ENCODE peak calls at places on chromosomes 7 and 10, in eight cellular contexts. One of them, this sample, is unnamed.

GRCh38 chr10:124217906-124218769 is 124.7 kb upstream of the CHST15 start:
- DNase-seq in GM12865: no peak
- DNase-seq in suprapubic skin: no peak
- DNase-seq in GM06990: no peak
- DNase-seq in mammary epithelial cell: peak
- DNase-seq in fibroblast of pulmonary artery: no peak
- DNase-seq in AG09309: no peak
- DNase-seq in neural progenitor cell: peak
- DNase-seq in this sample: no peak

GRCh38 chr7:16930958-16931357 is 49.2 kb upstream of the AGR3 start:
- DNase-seq in GM12865: no peak
- DNase-seq in suprapubic skin: no peak
- DNase-seq in GM06990: no peak
- DNase-seq in mammary epithelial cell: no peak
- DNase-seq in fibroblast of pulmonary artery: no peak
- DNase-seq in AG09309: no peak
- DNase-seq in neural progenitor cell: no peak
- DNase-seq in this sample: no peak

GRCh38 chr10:13613519-13613918 is 26.8 kb downstream of the PRPF18 start:
- DNase-seq in GM12865: peak
- DNase-seq in suprapubic skin: no peak
- DNase-seq in GM06990: no peak
- DNase-seq in mammary epithelial cell: no peak
- DNase-seq in fibroblast of pulmonary artery: peak
- DNase-seq in AG09309: peak
- DNase-seq in neural progenitor cell: peak
- DNase-seq in this sample: no peak

GRCh38 chr10:48476279-48476982 is 128.4 kb downstream of the ARHGAP22 start:
- DNase-seq in GM12865: no peak
- DNase-seq in suprapubic skin: no peak
- DNase-seq in GM06990: no peak
- DNase-seq in mammary epithelial cell: no peak
- DNase-seq in fibroblast of pulmonary artery: peak
- DNase-seq in AG09309: no peak
- DNase-seq in neural progenitor cell: no peak
- DNase-seq in this sample: no peak

GRCh38 chr7:88254721-88255120 is 34.9 kb upstream of the SRI start:
- DNase-seq in GM12865: no peak
- DNase-seq in suprapubic skin: no peak
- DNase-seq in GM06990: no peak
- DNase-seq in mammary epithelial cell: peak
- DNase-seq in fibroblast of pulmonary artery: no peak
- DNase-seq in AG09309: no peak
- DNase-seq in neural progenitor cell: no peak
- DNase-seq in this sample: peak

GRCh38 chr7:156005202-156005821 is 193.0 kb upstream of the SHH start:
- DNase-seq in GM12865: no peak
- DNase-seq in suprapubic skin: no peak
- DNase-seq in GM06990: no peak
- DNase-seq in mammary epithelial cell: no peak
- DNase-seq in fibroblast of pulmonary artery: no peak
- DNase-seq in AG09309: no peak
- DNase-seq in neural progenitor cell: no peak
- DNase-seq in this sample: no peak

GRCh38 chr10:122853665-122854313 is 8.1 kb upstream of the CUZD1 start:
- DNase-seq in GM12865: no peak
- DNase-seq in suprapubic skin: no peak
- DNase-seq in GM06990: no peak
- DNase-seq in mammary epithelial cell: no peak
- DNase-seq in fibroblast of pulmonary artery: no peak
- DNase-seq in AG09309: no peak
- DNase-seq in neural progenitor cell: no peak
- DNase-seq in this sample: no peak

GRCh38 chr10:107619124-107619523 is 454.6 kb upstream of the SORCS1 start:
- DNase-seq in GM12865: no peak
- DNase-seq in suprapubic skin: no peak
- DNase-seq in GM06990: no peak
- DNase-seq in mammary epithelial cell: no peak
- DNase-seq in fibroblast of pulmonary artery: no peak
- DNase-seq in AG09309: no peak
- DNase-seq in neural progenitor cell: no peak
- DNase-seq in this sample: no peak

GRCh38 chr10:79995979-79996629 is 47.2 kb upstream of the SFTPD start:
- DNase-seq in GM12865: no peak
- DNase-seq in suprapubic skin: no peak
- DNase-seq in GM06990: no peak
- DNase-seq in mammary epithelial cell: no peak
- DNase-seq in fibroblast of pulmonary artery: no peak
- DNase-seq in AG09309: no peak
- DNase-seq in neural progenitor cell: no peak
- DNase-seq in this sample: no peak

GRCh38 chr7:146090023-146090645 is 26.5 kb upstream of the CNTNAP2 start:
- DNase-seq in GM12865: peak
- DNase-seq in suprapubic skin: no peak
- DNase-seq in GM06990: peak
- DNase-seq in mammary epithelial cell: peak
- DNase-seq in fibroblast of pulmonary artery: peak
- DNase-seq in AG09309: no peak
- DNase-seq in neural progenitor cell: peak
- DNase-seq in this sample: peak

GRCh38 chr7:51270965-51271364 is 45.6 kb downstream of the COBL start:
- DNase-seq in GM12865: no peak
- DNase-seq in suprapubic skin: no peak
- DNase-seq in GM06990: no peak
- DNase-seq in mammary epithelial cell: no peak
- DNase-seq in fibroblast of pulmonary artery: no peak
- DNase-seq in AG09309: no peak
- DNase-seq in neural progenitor cell: no peak
- DNase-seq in this sample: no peak

GRCh38 chr10:133008196-133008595 is 65.8 kb upstream of the CFAP46 start:
- DNase-seq in GM12865: no peak
- DNase-seq in suprapubic skin: no peak
- DNase-seq in GM06990: no peak
- DNase-seq in mammary epithelial cell: no peak
- DNase-seq in fibroblast of pulmonary artery: no peak
- DNase-seq in AG09309: no peak
- DNase-seq in neural progenitor cell: no peak
- DNase-seq in this sample: no peak

GRCh38 chr7:122161628-122162027 is 17.6 kb upstream of the AASS start:
- DNase-seq in GM12865: no peak
- DNase-seq in suprapubic skin: no peak
- DNase-seq in GM06990: no peak
- DNase-seq in mammary epithelial cell: no peak
- DNase-seq in fibroblast of pulmonary artery: no peak
- DNase-seq in AG09309: no peak
- DNase-seq in neural progenitor cell: no peak
- DNase-seq in this sample: no peak

GRCh38 chr10:14047431-14047830 is 283.3 kb downstream of the FRMD4A start:
- DNase-seq in GM12865: no peak
- DNase-seq in suprapubic skin: no peak
- DNase-seq in GM06990: no peak
- DNase-seq in mammary epithelial cell: no peak
- DNase-seq in fibroblast of pulmonary artery: no peak
- DNase-seq in AG09309: no peak
- DNase-seq in neural progenitor cell: no peak
- DNase-seq in this sample: no peak

GRCh38 chr10:127849224-127849623 is 43.5 kb downstream of the CLRN3 start:
- DNase-seq in GM12865: no peak
- DNase-seq in suprapubic skin: no peak
- DNase-seq in GM06990: no peak
- DNase-seq in mammary epithelial cell: no peak
- DNase-seq in fibroblast of pulmonary artery: no peak
- DNase-seq in AG09309: no peak
- DNase-seq in neural progenitor cell: no peak
- DNase-seq in this sample: no peak

GRCh38 chr7:43314379-43315158 is 202.1 kb downstream of the HECW1 start:
- DNase-seq in GM12865: peak
- DNase-seq in suprapubic skin: no peak
- DNase-seq in GM06990: peak
- DNase-seq in mammary epithelial cell: no peak
- DNase-seq in fibroblast of pulmonary artery: no peak
- DNase-seq in AG09309: no peak
- DNase-seq in neural progenitor cell: no peak
- DNase-seq in this sample: no peak
- H3K4me3 ChIP-seq in GM12865: no peak
- H3K4me3 ChIP-seq in suprapubic skin: no peak
- H3K4me3 ChIP-seq in GM06990: no peak
- H3K4me3 ChIP-seq in mammary epithelial cell: no peak
- H3K4me3 ChIP-seq in fibroblast of pulmonary artery: no peak
- H3K4me3 ChIP-seq in AG09309: no peak
- H3K4me3 ChIP-seq in neural progenitor cell: no peak
- H3K4me3 ChIP-seq in this sample: no peak

GRCh38 chr10:35501923-35502322 is 103.2 kb upstream of the GJD4 start:
- DNase-seq in GM12865: no peak
- DNase-seq in suprapubic skin: no peak
- DNase-seq in GM06990: no peak
- DNase-seq in mammary epithelial cell: no peak
- DNase-seq in fibroblast of pulmonary artery: no peak
- DNase-seq in AG09309: no peak
- DNase-seq in neural progenitor cell: no peak
- DNase-seq in this sample: no peak
- TF ChIP-seq CTCF in GM12865: peak
- TF ChIP-seq CTCF in suprapubic skin: no peak
- TF ChIP-seq CTCF in GM06990: peak
- TF ChIP-seq CTCF in mammary epithelial cell: peak
- TF ChIP-seq CTCF in fibroblast of pulmonary artery: peak
- TF ChIP-seq CTCF in AG09309: peak
- TF ChIP-seq CTCF in neural progenitor cell: peak
- TF ChIP-seq CTCF in this sample: peak

GRCh38 chr7:94394058-94394398 is 667 bp upstream of the COL1A2 start:
- DNase-seq in GM12865: no peak
- DNase-seq in suprapubic skin: peak
- DNase-seq in GM06990: no peak
- DNase-seq in mammary epithelial cell: no peak
- DNase-seq in fibroblast of pulmonary artery: no peak
- DNase-seq in AG09309: no peak
- DNase-seq in neural progenitor cell: no peak
- DNase-seq in this sample: no peak
- H3K4me3 ChIP-seq in GM12865: no peak
- H3K4me3 ChIP-seq in suprapubic skin: peak
- H3K4me3 ChIP-seq in GM06990: no peak
- H3K4me3 ChIP-seq in mammary epithelial cell: no peak
- H3K4me3 ChIP-seq in fibroblast of pulmonary artery: peak
- H3K4me3 ChIP-seq in AG09309: peak
- H3K4me3 ChIP-seq in neural progenitor cell: peak
- H3K4me3 ChIP-seq in this sample: no peak

DNA sequence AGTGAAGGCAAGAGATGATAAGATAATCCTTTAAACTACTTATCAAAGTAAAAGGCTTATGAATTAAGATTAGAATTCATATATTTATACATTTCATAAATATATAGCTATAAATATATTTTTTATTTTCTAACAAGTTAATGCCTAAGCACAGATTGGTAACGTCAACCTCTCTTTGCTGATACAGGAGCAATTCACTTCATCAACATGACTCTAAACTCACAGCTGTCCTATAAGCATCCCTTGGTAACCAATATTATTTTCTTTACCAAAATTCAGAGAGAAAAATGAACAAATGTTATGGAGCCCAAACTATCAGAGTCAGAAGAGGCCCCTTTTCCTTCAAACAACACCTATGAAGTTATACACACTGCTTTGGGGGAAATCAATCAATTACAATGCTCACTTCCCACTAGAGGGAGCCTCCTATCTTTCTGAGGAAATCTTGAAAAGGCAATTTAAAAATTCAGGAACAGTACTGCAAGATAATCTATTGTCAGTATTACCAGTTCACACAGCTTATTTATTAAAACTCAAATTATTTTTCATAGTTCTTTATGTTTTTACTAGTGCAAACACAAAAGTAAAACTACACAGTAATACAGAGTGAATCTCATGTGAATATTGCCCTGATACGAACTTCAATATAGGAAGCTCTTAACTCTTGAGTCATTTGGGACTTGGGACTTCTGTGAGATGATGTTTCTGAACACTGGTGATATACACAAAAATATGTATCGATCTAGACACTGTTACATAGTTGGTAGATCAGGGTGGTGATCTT is 51.0 kb upstream of the NOBOX start:
- DNase-seq in GM12865: no peak
- DNase-seq in suprapubic skin: no peak
- DNase-seq in GM06990: no peak
- DNase-seq in mammary epithelial cell: no peak
- DNase-seq in fibroblast of pulmonary artery: peak
- DNase-seq in AG09309: no peak
- DNase-seq in neural progenitor cell: no peak
- DNase-seq in this sample: no peak
- TF ChIP-seq CTCF in GM12865: no peak
- TF ChIP-seq CTCF in suprapubic skin: no peak
- TF ChIP-seq CTCF in GM06990: peak
- TF ChIP-seq CTCF in mammary epithelial cell: peak
- TF ChIP-seq CTCF in fibroblast of pulmonary artery: peak
- TF ChIP-seq CTCF in AG09309: no peak
- TF ChIP-seq CTCF in neural progenitor cell: peak
- TF ChIP-seq CTCF in this sample: peak

GRCh38 chr10:61404771-61405170 is 48.4 kb downstream of the TMEM26 start:
- DNase-seq in GM12865: no peak
- DNase-seq in suprapubic skin: no peak
- DNase-seq in GM06990: no peak
- DNase-seq in mammary epithelial cell: no peak
- DNase-seq in fibroblast of pulmonary artery: peak
- DNase-seq in AG09309: peak
- DNase-seq in neural progenitor cell: no peak
- DNase-seq in this sample: no peak
- H3K4me3 ChIP-seq in GM12865: no peak
- H3K4me3 ChIP-seq in suprapubic skin: no peak
- H3K4me3 ChIP-seq in GM06990: no peak
- H3K4me3 ChIP-seq in mammary epithelial cell: no peak
- H3K4me3 ChIP-seq in fibroblast of pulmonary artery: no peak
- H3K4me3 ChIP-seq in AG09309: no peak
- H3K4me3 ChIP-seq in neural progenitor cell: no peak
- H3K4me3 ChIP-seq in this sample: no peak

GRCh38 chr10:97355571-97355975 is 21.0 kb upstream of the FRAT2 start:
- DNase-seq in GM12865: no peak
- DNase-seq in suprapubic skin: no peak
- DNase-seq in GM06990: no peak
- DNase-seq in mammary epithelial cell: no peak
- DNase-seq in fibroblast of pulmonary artery: peak
- DNase-seq in AG09309: no peak
- DNase-seq in neural progenitor cell: peak
- DNase-seq in this sample: no peak
- TF ChIP-seq CTCF in GM12865: peak
- TF ChIP-seq CTCF in suprapubic skin: peak
- TF ChIP-seq CTCF in GM06990: peak
- TF ChIP-seq CTCF in mammary epithelial cell: no peak
- TF ChIP-seq CTCF in fibroblast of pulmonary artery: peak
- TF ChIP-seq CTCF in AG09309: peak
- TF ChIP-seq CTCF in neural progenitor cell: peak
- TF ChIP-seq CTCF in this sample: peak

DNA sequence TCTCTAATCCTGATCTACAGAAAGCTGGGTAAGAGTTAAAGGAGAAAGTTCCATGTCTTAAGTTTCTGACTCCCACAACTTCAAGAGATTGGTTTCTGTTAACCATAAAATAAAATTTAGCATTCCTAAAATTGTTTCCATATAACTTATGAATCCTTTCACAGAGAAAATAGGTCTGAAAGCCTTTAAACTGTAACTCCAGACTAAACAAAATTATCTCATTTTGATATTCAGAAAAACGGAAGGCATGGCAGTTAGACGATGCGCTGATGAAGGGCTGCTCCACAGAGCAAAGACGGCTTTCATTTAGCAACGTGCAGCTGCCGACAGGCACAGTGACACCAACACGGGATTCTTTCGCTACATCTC is 133.3 kb downstream of the SLC25A13 start:
- DNase-seq in GM12865: no peak
- DNase-seq in suprapubic skin: no peak
- DNase-seq in GM06990: no peak
- DNase-seq in mammary epithelial cell: no peak
- DNase-seq in fibroblast of pulmonary artery: no peak
- DNase-seq in AG09309: no peak
- DNase-seq in neural progenitor cell: no peak
- DNase-seq in this sample: no peak
- H3K4me3 ChIP-seq in GM12865: no peak
- H3K4me3 ChIP-seq in suprapubic skin: peak
- H3K4me3 ChIP-seq in GM06990: no peak
- H3K4me3 ChIP-seq in mammary epithelial cell: no peak
- H3K4me3 ChIP-seq in fibroblast of pulmonary artery: no peak
- H3K4me3 ChIP-seq in AG09309: peak
- H3K4me3 ChIP-seq in neural progenitor cell: no peak
- H3K4me3 ChIP-seq in this sample: no peak